ENCODE peak calls at places on chromosomes 7 and 10, in seven cellular contexts. Q, W, R, O, Z, D and V are unnamed samples.

GRCh38 chr10:26855186-26855585 is 5.6 kb downstream of the ABI1 start:
- ATAC-seq in Q (no peak), W (no peak), R (no peak), O (no peak), Z (no peak), D (peak; percentile 30), V (no peak)

GRCh38 chr7:21357146-21358097 is 70.5 kb upstream of the SP4 start:
- ATAC-seq in Q (no peak), W (no peak), R (no peak), O (no peak), Z (no peak), D (no peak), V (no peak)

GRCh38 chr10:103619424-103620356 is 126.2 kb downstream of the NEURL1 start:
- ATAC-seq in Q (no peak), W (no peak), R (no peak), O (no peak), Z (no peak), D (no peak), V (no peak)

GRCh38 chr7:17371656-17372524 is 73.4 kb downstream of the AHR start:
- ATAC-seq in Q (peak; percentile 33), W (no peak), R (peak; percentile 90), O (peak; percentile 92), Z (no peak), D (peak; percentile 65), V (peak; percentile 61)

GRCh38 chr10:1150638-1150955 is 94.4 kb downstream of the WDR37 start:
- ATAC-seq in Q (no peak), W (no peak), R (no peak), O (no peak), Z (no peak), D (no peak), V (no peak)

GRCh38 chr7:42677751-42678231 is 234.1 kb downstream of the C7orf25 start:
- ATAC-seq in Q (peak; percentile 60), W (no peak), R (no peak), O (no peak), Z (peak; percentile 61), D (peak; percentile 42), V (peak; percentile 74)

GRCh38 chr7:73718438-73718881 is 1.0 kb downstream of the STX1A start:
- ATAC-seq in Q (no peak), W (no peak), R (peak; percentile 5), O (no peak), Z (no peak), D (no peak), V (no peak)

GRCh38 chr7:128201067-128201689 is 39.9 kb upstream of the LEP start:
- ATAC-seq in Q (no peak), W (peak; percentile 18), R (no peak), O (no peak), Z (no peak), D (peak; percentile 29), V (no peak)

GRCh38 chr7:46567858-46568257 is 646.8 kb upstream of the IGFBP3 start:
- ATAC-seq in Q (no peak), W (no peak), R (no peak), O (no peak), Z (no peak), D (no peak), V (no peak)

GRCh38 chr10:124636271-124636993 is 107.7 kb downstream of the FAM53B start:
- ATAC-seq in Q (no peak), W (peak; percentile 55), R (peak; percentile 71), O (no peak), Z (no peak), D (no peak), V (no peak)

GRCh38 chr10:116676118-116676517 is 55.4 kb downstream of the PNLIPRP2 start:
- ATAC-seq in Q (no peak), W (no peak), R (no peak), O (no peak), Z (no peak), D (no peak), V (no peak)

GRCh38 chr7:8152489-8153192 is 109.3 kb downstream of the ICA1 start:
- ATAC-seq in Q (no peak), W (no peak), R (no peak), O (peak; percentile 64), Z (no peak), D (no peak), V (peak; percentile 43)

GRCh38 chr10:130416334-130416950 is 280.3 kb downstream of the GLRX3 start:
- ATAC-seq in Q (no peak), W (no peak), R (no peak), O (no peak), Z (no peak), D (no peak), V (no peak)

GRCh38 chr10:43140414-43140813 is 2.2 kb downstream of the CSGALNACT2 start:
- ATAC-seq in Q (no peak), W (no peak), R (no peak), O (no peak), Z (no peak), D (peak; percentile 49), V (no peak)

GRCh38 chr7:2116903-2117680 is 115.7 kb downstream of the MAD1L1 start:
- ATAC-seq in Q (peak; percentile 45), W (no peak), R (peak; percentile 2), O (peak; percentile 7), Z (peak; percentile 72), D (peak; percentile 52), V (peak; percentile 24)

GRCh38 chr7:106418094-106418493 is 133.3 kb upstream of the NAMPT start:
- ATAC-seq in Q (peak; percentile 50), W (no peak), R (no peak), O (no peak), Z (no peak), D (no peak), V (peak; percentile 75)

GRCh38 chr10:94183666-94184264 is 179.0 kb downstream of the NOC3L start:
- ATAC-seq in Q (no peak), W (no peak), R (no peak), O (peak; percentile 54), Z (no peak), D (peak; percentile 98), V (no peak)

GRCh38 chr10:78744521-78745090 is 324.2 kb upstream of the ZMIZ1 start:
- ATAC-seq in Q (peak; percentile 34), W (peak; percentile 73), R (no peak), O (no peak), Z (peak; percentile 50), D (no peak), V (no peak)

GRCh38 chr10:24974978-24975377 is 22.6 kb upstream of the PRTFDC1 start:
- ATAC-seq in Q (peak; percentile 91), W (peak; percentile 67), R (no peak), O (no peak), Z (peak; percentile 72), D (peak; percentile 87), V (peak; percentile 94)

GRCh38 chr10:129078322-129078721 is 388.7 kb upstream of the MGMT start:
- ATAC-seq in Q (no peak), W (no peak), R (no peak), O (no peak), Z (no peak), D (no peak), V (no peak)

GRCh38 chr7:24401628-24402593 is 117.9 kb downstream of the NPY start:
- ATAC-seq in Q (peak; percentile 70), W (peak; percentile 56), R (peak; percentile 78), O (peak; percentile 80), Z (no peak), D (peak; percentile 63), V (no peak)
- H3K4me3 ChIP-seq in Q (peak overlapping the region; percentile 17), W (no peak overlapping the region), R (no peak overlapping the region), O (no peak overlapping the region), Z (no peak overlapping the region), D (peak overlapping the region; percentile 45), V (no peak overlapping the region)

GRCh38 chr7:100822236-100823139 is 4.8 kb downstream of the EPHB4 start:
- ATAC-seq in Q (no peak), W (no peak), R (no peak), O (no peak), Z (no peak), D (no peak), V (no peak)

GRCh38 chr7:100818825-100819224 is 8.5 kb downstream of the EPHB4 start:
- ATAC-seq in Q (no peak), W (no peak), R (no peak), O (no peak), Z (no peak), D (no peak), V (no peak)

GRCh38 chr7:100817097-100817496 is 10.2 kb downstream of the EPHB4 start:
- ATAC-seq in Q (no peak), W (no peak), R (no peak), O (no peak), Z (no peak), D (no peak), V (no peak)

GRCh38 chr7:100819586-100819985 is 7.7 kb downstream of the EPHB4 start:
- ATAC-seq in Q (no peak), W (no peak), R (no peak), O (no peak), Z (no peak), D (no peak), V (no peak)

GRCh38 chr7:100818366-100818765 is 9.0 kb downstream of the EPHB4 start:
- ATAC-seq in Q (no peak), W (no peak), R (no peak), O (no peak), Z (no peak), D (no peak), V (no peak)
- TF ChIP-seq POLR2A in Q (no peak), W (no peak), R (no peak), O (no peak), Z (no peak), D (no peak), V (no peak)

DNA sequence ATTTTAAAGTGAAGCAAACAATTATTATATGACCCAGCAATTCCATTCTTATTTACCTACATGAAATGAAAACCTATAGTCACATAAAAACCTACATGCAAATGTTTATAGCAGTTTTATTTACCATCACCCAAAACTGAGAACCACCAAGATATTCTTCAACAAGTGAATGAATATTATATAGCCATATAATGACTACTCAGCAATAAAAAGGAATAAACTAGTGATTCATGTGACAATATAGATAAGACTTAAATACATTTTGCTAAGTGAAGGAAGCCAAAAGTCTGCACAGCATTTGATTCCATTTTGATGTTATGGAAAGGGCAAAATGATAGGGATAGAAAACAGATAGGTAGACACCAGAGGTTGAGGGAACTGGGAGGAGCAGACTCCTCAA is 31.7 kb downstream of the PODXL start:
- ATAC-seq in Q (no peak), W (no peak), R (no peak), O (no peak), Z (no peak), D (no peak), V (no peak)
- H3K4me3 ChIP-seq in Q (no peak overlapping the region), W (no peak overlapping the region), R (no peak overlapping the region), O (no peak overlapping the region), Z (no peak overlapping the region), D (no peak overlapping the region), V (no peak overlapping the region)

DNA sequence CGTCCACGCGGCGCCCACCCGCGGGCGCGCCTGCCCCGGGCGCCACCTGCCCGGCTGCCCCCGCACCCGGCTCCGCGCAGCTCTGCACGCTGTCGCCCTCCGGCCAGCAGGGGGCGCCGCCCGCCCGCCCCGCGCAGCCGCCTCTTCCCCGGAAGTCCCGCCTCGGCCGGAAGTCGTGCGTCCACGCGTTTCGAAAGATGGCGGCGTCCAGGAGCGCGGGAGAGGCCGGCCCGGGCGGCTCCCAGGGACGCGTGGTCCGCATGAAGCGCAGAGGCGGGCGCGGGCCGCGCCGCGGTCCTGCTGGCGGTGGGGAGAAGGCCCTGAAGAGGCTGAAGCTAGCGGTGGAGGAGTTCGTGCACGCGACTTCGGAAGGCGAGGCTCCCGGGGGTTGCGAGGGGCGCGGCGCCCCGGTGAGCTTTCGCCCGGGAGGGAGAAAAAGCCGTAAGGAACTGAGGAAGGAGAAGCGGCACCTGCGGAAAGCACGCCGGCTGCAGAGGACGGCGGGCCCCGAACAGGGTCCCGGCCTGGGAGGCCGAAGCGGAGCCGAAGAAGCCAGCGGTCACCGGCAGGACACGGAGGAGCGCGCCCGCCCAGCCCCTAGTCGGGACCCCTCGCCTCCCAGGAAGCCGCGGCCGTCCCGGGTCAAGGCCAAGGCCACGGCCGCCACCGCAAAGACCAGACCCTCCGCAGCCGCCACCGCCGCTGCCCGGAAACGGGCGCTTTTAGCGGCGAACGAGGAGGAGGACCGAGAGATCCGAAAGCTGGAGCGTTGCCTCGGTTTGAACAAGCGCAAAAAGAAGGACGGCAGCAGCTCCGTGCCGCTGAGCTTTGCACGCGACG is at the start of gene NOM1:
- ATAC-seq in Q (peak; percentile 97), W (peak; percentile 90), R (peak; percentile 85), O (peak; percentile 92), Z (peak; percentile 76), D (peak; percentile 84), V (peak; percentile 93)
- TF ChIP-seq POLR2A in Q (peak; percentile 49), W (peak; percentile 72), R (peak; percentile 59), O (peak; percentile 69), Z (peak; percentile 55), D (peak; percentile 86), V (peak; percentile 40)